ENCODE peak calls at places on chromosomes 11 and 22, in nine cellular contexts. Q is HT1080; U is occipital lobe; W is ACHN; D is GM23248; E is activated CD4-positive, alpha-beta memory T cell treated with anti-CD3 and anti-CD28 coated beads for 36 hours; J is activated T-cell treated with anti-CD3 and anti-CD28 coated beads for 48 hours; I is activated CD4-positive, CD25-positive, alpha-beta regulatory T cell; X is SJCRH30. L is an unnamed sample.

GRCh38 chr22:17773606-17774205 is 563 bp downstream of the BID start:
- DNase-seq in Q (peak; percentile 23), U (no peak), W (peak; percentile 31), D (peak; percentile 66), E (peak; percentile 82), J (peak; percentile 63), I (peak; percentile 16), X (peak; percentile 69), L (no peak)

GRCh38 chr22:35742342-35743100 is 24.8 kb downstream of the APOL5 start:
- DNase-seq in Q (peak; percentile 84), U (no peak), W (peak; percentile 74), D (peak; percentile 92), E (no peak), J (no peak), I (no peak), X (no peak), L (no peak)

GRCh38 chr11:59767212-59767611 is 12.0 kb downstream of the STX3 start:
- DNase-seq in Q (no peak), U (no peak), W (no peak), D (no peak), E (no peak), J (no peak), I (no peak), X (no peak), L (no peak)

GRCh38 chr11:61132646-61133045 is 28.6 kb downstream of the VPS37C start:
- DNase-seq in Q (no peak), U (no peak), W (no peak), D (no peak), E (no peak), J (no peak), I (no peak), X (no peak), L (no peak)

GRCh38 chr22:37599161-37599560 is 9.5 kb upstream of the GGA1 start:
- DNase-seq in Q (no peak), U (no peak), W (no peak), D (no peak), E (no peak), J (no peak), I (no peak), X (peak; percentile 92), L (no peak)

GRCh38 chr22:47740109-47740805 is 977.8 kb downstream of the TBC1D22A start:
- DNase-seq in Q (no peak), U (no peak), W (no peak), D (no peak), E (no peak), J (no peak), I (no peak), X (no peak), L (no peak)

GRCh38 chr22:30240541-30241417 is 5.8 kb downstream of the LIF start:
- DNase-seq in Q (no peak), U (no peak), W (no peak), D (no peak), E (no peak), J (no peak), I (no peak), X (no peak), L (no peak)

GRCh38 chr11:65014146-65014960 is at the start of gene ARL2:
- DNase-seq in Q (no peak), U (no peak), W (no peak), D (peak; percentile 89), E (peak; percentile 59), J (peak; percentile 78), I (peak; percentile 69), X (peak; percentile 55), L (peak; percentile 84)

GRCh38 chr11:111718436-111719325 is 47.5 kb downstream of the PPP2R1B start:
- DNase-seq in Q (peak; percentile 88), U (no peak), W (peak; percentile 54), D (peak; percentile 51), E (no peak), J (no peak), I (no peak), X (no peak), L (no peak)

GRCh38 chr22:42203609-42204008 is 66.8 kb downstream of the TCF20 start:
- DNase-seq in Q (no peak), U (no peak), W (no peak), D (no peak), E (no peak), J (no peak), I (no peak), X (no peak), L (no peak)

GRCh38 chr11:62664405-62665074 is 470 bp downstream of the C11orf98 start:
- DNase-seq in Q (no peak), U (peak; percentile 53), W (peak; percentile 49), D (peak; percentile 71), E (peak; percentile 69), J (no peak), I (peak; percentile 26), X (peak; percentile 72), L (no peak)

GRCh38 chr11:17799147-17799546 is 64.6 kb downstream of the KCNC1 start:
- DNase-seq in Q (no peak), U (no peak), W (no peak), D (no peak), E (no peak), J (no peak), I (no peak), X (no peak), L (no peak)

GRCh38 chr11:75465701-75466531 is 32.9 kb upstream of the KLHL35 start:
- DNase-seq in Q (no peak), U (no peak), W (peak; percentile 6), D (peak; percentile 41), E (no peak), J (no peak), I (no peak), X (no peak), L (no peak)

GRCh38 chr11:77064648-77065217 is 2.0 kb upstream of the CAPN5 start:
- DNase-seq in Q (no peak), U (no peak), W (no peak), D (no peak), E (no peak), J (no peak), I (no peak), X (no peak), L (no peak)

GRCh38 chr22:50146440-50147228 is 23.9 kb upstream of the PANX2 start:
- DNase-seq in Q (peak; percentile 52), U (peak; percentile 63), W (peak; percentile 70), D (peak; percentile 42), E (peak; percentile 20), J (no peak), I (no peak), X (no peak), L (no peak)

GRCh38 chr22:20885017-20885556 is 26.3 kb downstream of the SNAP29 start:
- DNase-seq in Q (no peak), U (no peak), W (no peak), D (no peak), E (no peak), J (no peak), I (no peak), X (no peak), L (no peak)

GRCh38 chr11:133082453-133082781 is 449.9 kb downstream of the OPCML start:
- DNase-seq in Q (no peak), U (no peak), W (no peak), D (no peak), E (peak; percentile 15), J (no peak), I (no peak), X (no peak), L (no peak)

GRCh38 chr22:43570531-43571144 is 158.8 kb downstream of the MPPED1 start:
- DNase-seq in Q (no peak), U (no peak), W (no peak), D (no peak), E (no peak), J (no peak), I (no peak), X (no peak), L (no peak)